ENCODE peak calls at places on chromosome 20, in nine cellular contexts. K is spleen, P is prostate gland, M is GM23338, B is stomach, L is breast epithelium, F is transverse colon, X is endothelial cell of umbilical vein, N is K562. A is an unnamed sample.

GRCh38 chr20:13344671-13345070 is 123.6 kb downstream of the ISM1 start:
- DNase-seq in X (no peak), N (no peak), P (no peak), L (no peak), K (no peak), F (no peak), M (no peak), B (no peak), A (no peak)

GRCh38 chr20:20546402-20546801 is 166.0 kb downstream of the RALGAPA2 start:
- DNase-seq in M (no peak), B (no peak), K (no peak), X (no peak), L (no peak), N (no peak), F (no peak), P (no peak), A (no peak)

GRCh38 chr20:19301142-19301541 is 88.7 kb downstream of the SLC24A3 start:
- DNase-seq in K (no peak), P (no peak), N (no peak), X (no peak), M (no peak), L (no peak), B (no peak), F (no peak), A (no peak)

GRCh38 chr20:8267009-8267408 is 134.9 kb downstream of the PLCB1 start:
- DNase-seq in N (no peak), L (no peak), F (no peak), M (no peak), K (no peak), P (no peak), X (no peak), B (no peak), A (no peak)

GRCh38 chr20:25738198-25738597 is 41.5 kb upstream of the ZNF337 start:
- DNase-seq in B (no peak), L (no peak), P (no peak), F (no peak), M (no peak), K (no peak), N (no peak), X (no peak), A (no peak)

GRCh38 chr20:46023999-46024398 is 5.0 kb upstream of the SLC12A5 start:
- DNase-seq in X (no peak), M (no peak), P (no peak), B (no peak), F (no peak), N (no peak), K (no peak), L (no peak), A (no peak)

GRCh38 chr20:63932606-63933160 is 23.5 kb downstream of the UCKL1 start:
- DNase-seq in K (no peak), B (no peak), X (no peak), N (no peak), F (no peak), P (no peak), L (no peak), M (no peak), A (no peak)

GRCh38 chr20:33733654-33734576 is 2.1 kb downstream of the ZNF341 start:
- DNase-seq in M (peak), B (peak), L (no peak), P (no peak), K (peak), X (peak), F (peak), N (no peak), A (no peak)

GRCh38 chr20:2873747-2874041 is 413 bp downstream of the PTPRA start:
- DNase-seq in L (no peak), B (peak), M (peak), X (peak), N (no peak), K (peak), P (peak), F (peak), A (no peak)

GRCh38 chr20:17556842-17557674 is 12.8 kb upstream of the DSTN start:
- DNase-seq in L (peak), P (peak), M (no peak), N (peak), X (peak), B (peak), F (peak), K (no peak), A (peak)

GRCh38 chr20:10655723-10656122 is 18.1 kb downstream of the JAG1 start:
- DNase-seq in B (no peak), M (no peak), L (no peak), N (no peak), P (no peak), K (no peak), F (no peak), X (no peak), A (peak)
- TF ChIP-seq POLR2AphosphoS5 in B (no peak), M (no peak), L (no peak), N (no peak), P (no peak), K (no peak), F (no peak), X (no peak), A (no peak)

GRCh38 chr20:41342474-41343464 is 2.1 kb downstream of the LPIN3 start:
- DNase-seq in N (no peak), F (peak), L (no peak), M (no peak), B (no peak), K (peak), X (no peak), P (no peak), A (no peak)

GRCh38 chr20:41344938-41345728 is 4.5 kb downstream of the LPIN3 start:
- DNase-seq in X (no peak), L (no peak), F (no peak), K (peak), N (no peak), B (no peak), M (no peak), P (no peak), A (no peak)

GRCh38 chr20:41347523-41348429 is 7.2 kb downstream of the LPIN3 start:
- DNase-seq in F (no peak), N (no peak), X (no peak), M (no peak), P (no peak), L (no peak), B (no peak), K (no peak), A (no peak)

GRCh38 chr20:41345729-41346067 is 5.1 kb downstream of the LPIN3 start:
- DNase-seq in X (no peak), M (no peak), B (no peak), N (no peak), L (no peak), P (no peak), F (no peak), K (peak), A (no peak)

GRCh38 chr20:41344477-41344876 is 3.9 kb downstream of the LPIN3 start:
- DNase-seq in P (peak), B (no peak), M (no peak), F (no peak), K (peak), N (no peak), X (no peak), L (peak), A (no peak)
- H3K27ac ChIP-seq in P (no peak), B (no peak), M (no peak), F (no peak), K (no peak), N (no peak), X (no peak), L (peak), A (peak)

GRCh38 chr20:32474967-32475819 is 109.9 kb downstream of the NOL4L start:
- DNase-seq in P (peak), X (peak), N (peak), M (peak), L (peak), B (peak), F (peak), K (peak), A (peak)
- TF ChIP-seq POLR2AphosphoS5 in P (peak), X (peak), N (no peak), M (no peak), L (no peak), B (peak), F (peak), K (peak), A (no peak)

DNA sequence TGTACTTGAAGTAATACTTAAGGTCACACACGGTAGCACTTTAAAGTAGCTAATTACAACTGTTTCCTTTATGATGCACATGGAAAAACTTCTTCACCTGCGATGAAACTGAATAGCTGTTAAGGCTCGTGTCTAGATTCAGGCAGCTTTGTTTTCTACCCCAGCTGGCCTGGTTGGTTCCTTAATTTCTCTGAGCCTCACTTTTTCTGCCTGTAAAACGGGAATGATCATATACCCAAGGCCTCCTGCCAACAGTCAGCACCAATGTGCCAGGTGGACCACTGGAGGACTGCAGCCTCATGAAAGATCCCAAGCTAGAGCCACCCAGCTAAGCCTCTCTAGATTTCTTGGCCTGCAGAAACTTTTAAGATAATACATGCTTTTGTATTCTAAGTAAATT is 35.0 kb downstream of the EDN3 start:
- DNase-seq in L (no peak), M (no peak), B (no peak), F (no peak), P (no peak), K (no peak), N (no peak), X (no peak), A (no peak)
- H3K27ac ChIP-seq in L (no peak), M (no peak), B (no peak), F (no peak), P (no peak), K (no peak), N (no peak), X (no peak), A (no peak)

GRCh38 chr20:1473244-1473635 is 6.6 kb upstream of the NSFL1C start:
- DNase-seq in F (no peak), L (no peak), K (no peak), B (no peak), X (no peak), P (no peak), M (no peak), N (no peak), A (no peak)
- TF ChIP-seq POLR2AphosphoS5 in F (no peak), L (no peak), K (no peak), B (no peak), X (no peak), P (no peak), M (no peak), N (no peak), A (no peak)